ENCODE peak calls at places on chromosome 14, in seven cellular contexts. J, H, E, F, C, M and P are unnamed samples.

GRCh38 chr14:64114166-64114565 is 180.0 kb downstream of the ESR2 start:
- DNase-seq in F (peak), E (peak), M (no peak), J (no peak), C (peak), H (peak), P (no peak)

GRCh38 chr14:102262894-102263462 is 42.0 kb downstream of the MOK start:
- DNase-seq in F (peak), H (peak), C (no peak), M (no peak), J (no peak), E (peak), P (peak)

GRCh38 chr14:92988786-92989755 is 66.1 kb downstream of the CHGA start:
- DNase-seq in H (no peak), J (no peak), F (no peak), C (no peak), E (no peak), M (no peak), P (no peak)

GRCh38 chr14:106831322-106831720 is 1304.9 kb downstream of the TMEM121 start:
- DNase-seq in C (no peak), H (peak), F (no peak), J (no peak), E (no peak), M (no peak), P (no peak)

GRCh38 chr14:104732355-104732804 is 8.4 kb downstream of the ADSS1 start:
- DNase-seq in C (no peak), E (no peak), M (no peak), J (no peak), H (no peak), F (no peak), P (no peak)

GRCh38 chr14:91308337-91308736 is 63.8 kb upstream of the GPR68 start:
- DNase-seq in E (no peak), J (no peak), C (no peak), H (no peak), F (no peak), M (no peak), P (no peak)

GRCh38 chr14:22282429-22282828 is 306.6 kb downstream of the DAD1 start:
- DNase-seq in H (no peak), C (no peak), E (no peak), J (no peak), F (no peak), M (no peak), P (no peak)

GRCh38 chr14:104333903-104334811 is 195.8 kb downstream of the KIF26A start:
- DNase-seq in J (no peak), C (no peak), M (no peak), F (no peak), E (no peak), H (no peak), P (no peak)

GRCh38 chr14:102508410-102508773 is 1.2 kb downstream of the ANKRD9 start:
- DNase-seq in E (no peak), M (peak), F (no peak), J (no peak), H (no peak), C (no peak), P (no peak)

GRCh38 chr14:95340201-95340697 is 20.5 kb upstream of the CLMN start:
- DNase-seq in C (no peak), H (no peak), J (no peak), E (no peak), M (no peak), F (no peak), P (no peak)

GRCh38 chr14:75417674-75418073 is 10.1 kb upstream of the JDP2 start:
- DNase-seq in J (no peak), H (no peak), E (peak), C (peak), M (no peak), F (no peak), P (no peak)

GRCh38 chr14:60509438-60510253 is 700 bp downstream of the SIX6 start:
- DNase-seq in F (peak), M (no peak), H (peak), C (no peak), J (no peak), E (no peak), P (peak)

GRCh38 chr14:68094158-68094557 is 274.6 kb downstream of the RAD51B start:
- DNase-seq in E (no peak), M (no peak), F (no peak), C (no peak), J (no peak), H (no peak), P (no peak)

GRCh38 chr14:34498684-34499412 is 36.8 kb upstream of the SPTSSA start:
- DNase-seq in M (no peak), J (no peak), F (peak), C (peak), H (peak), E (peak), P (no peak)

GRCh38 chr14:64704743-64705405 is 650 bp downstream of the PLEKHG3 start:
- DNase-seq in J (no peak), E (peak), H (peak), F (no peak), M (no peak), C (peak), P (no peak)

GRCh38 chr14:81018245-81018644 is 62.8 kb downstream of the TSHR start:
- DNase-seq in H (no peak), J (no peak), C (no peak), E (no peak), F (no peak), M (no peak), P (no peak)

GRCh38 chr14:95260537-95261440 is 58.9 kb downstream of the CLMN start:
- DNase-seq in M (no peak), H (no peak), F (no peak), J (no peak), C (peak), E (peak), P (no peak)

GRCh38 chr14:55938249-55938791 is 179.9 kb upstream of the PELI2 start:
- DNase-seq in J (no peak), F (no peak), E (peak), H (no peak), C (no peak), M (no peak), P (no peak)

GRCh38 chr14:102829106-102829505 is 51.9 kb downstream of the TRAF3 start:
- DNase-seq in F (no peak), H (no peak), E (peak), J (no peak), M (no peak), C (peak), P (no peak)

GRCh38 chr14:43145361-43145760 is 1361.7 kb downstream of the FSCB start:
- DNase-seq in F (no peak), C (no peak), J (no peak), M (no peak), H (no peak), E (peak), P (no peak)

GRCh38 chr14:105092124-105092911 is 27.1 kb upstream of the GPR132 start:
- DNase-seq in J (no peak), C (peak), E (no peak), M (peak), F (peak), H (no peak), P (no peak)

GRCh38 chr14:77478796-77479195 is 19.8 kb downstream of the ISM2 start:
- DNase-seq in F (no peak), E (no peak), H (no peak), C (no peak), J (no peak), M (no peak), P (no peak)

GRCh38 chr14:63308723-63309317 is 9.9 kb downstream of the GPHB5 start:
- DNase-seq in C (no peak), J (peak), F (peak), E (peak), H (peak), M (peak), P (no peak)

GRCh38 chr14:75454963-75455546 is 27.2 kb downstream of the JDP2 start:
- DNase-seq in F (no peak), H (peak), M (no peak), C (peak), E (peak), J (no peak), P (no peak)

GRCh38 chr14:27528328-27528727 is 930.5 kb upstream of the NOVA1 start:
- DNase-seq in M (no peak), E (no peak), J (no peak), H (peak), F (no peak), C (peak), P (peak)

GRCh38 chr14:28676481-28676880 is 90.1 kb upstream of the FOXG1 start:
- DNase-seq in C (no peak), E (peak), J (no peak), M (no peak), F (no peak), H (peak), P (no peak)

GRCh38 chr14:23449314-23449713 is 13.9 kb upstream of the MYH7 start:
- DNase-seq in J (no peak), F (no peak), C (no peak), M (no peak), H (no peak), E (no peak), P (no peak)

GRCh38 chr14:86050072-86050683 is 520.2 kb downstream of the FLRT2 start:
- DNase-seq in F (no peak), C (no peak), J (no peak), M (no peak), H (no peak), E (no peak), P (no peak)

GRCh38 chr14:93976477-93977057 is at the start of gene ASB2:
- DNase-seq in E (peak), F (no peak), C (no peak), J (no peak), M (no peak), H (no peak), P (no peak)

GRCh38 chr14:36820111-36820709 is 158.6 kb downstream of the PAX9 start:
- DNase-seq in E (no peak), J (no peak), F (no peak), M (no peak), H (no peak), C (no peak), P (no peak)
- H2BK120ac ChIP-seq in E (no peak), J (no peak), F (no peak), M (no peak), H (no peak), C (no peak), P (no peak)

GRCh38 chr14:57897148-57897547 is 31.3 kb upstream of the SLC35F4 start:
- DNase-seq in E (no peak), C (no peak), H (no peak), J (no peak), F (no peak), M (no peak), P (no peak)

GRCh38 chr14:57898837-57899572 is 33.1 kb upstream of the SLC35F4 start:
- DNase-seq in F (no peak), M (no peak), C (no peak), H (no peak), E (no peak), J (no peak), P (no peak)
- H2BK120ac ChIP-seq in F (no peak), M (no peak), C (no peak), H (no peak), E (no peak), J (no peak), P (no peak)

DNA sequence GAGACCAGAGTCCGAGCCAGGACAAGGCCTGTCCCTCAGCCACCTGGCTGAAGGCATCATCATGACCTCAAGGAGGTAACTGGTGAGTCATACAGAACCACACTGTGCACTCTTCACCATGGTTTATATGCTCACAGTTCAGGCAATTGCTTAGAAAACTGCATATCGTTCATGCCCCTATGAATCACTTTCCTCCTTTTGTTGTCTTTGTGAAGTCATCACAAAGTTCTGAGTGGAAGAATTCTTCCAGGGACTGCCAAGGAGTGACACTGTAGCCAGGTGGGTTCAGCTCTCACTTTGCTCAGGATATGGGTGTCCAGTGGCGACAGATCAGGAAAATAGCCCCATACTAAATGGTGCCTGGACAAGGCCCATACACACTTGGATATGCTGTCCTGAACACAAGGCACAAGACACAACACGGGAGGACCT is 92.5 kb downstream of the DPF3 start:
- DNase-seq in C (peak), M (peak), J (no peak), H (no peak), E (peak), F (no peak), P (no peak)
- H2BK120ac ChIP-seq in C (no peak), M (no peak), J (no peak), H (no peak), E (peak), F (no peak), P (no peak)

GRCh38 chr14:74255281-74255680 is 16.0 kb downstream of the VSX2 start:
- DNase-seq in E (no peak), H (no peak), F (no peak), M (no peak), C (no peak), J (no peak), P (no peak)

GRCh38 chr14:74246561-74246960 is 7.3 kb downstream of the VSX2 start:
- DNase-seq in F (no peak), J (no peak), C (no peak), M (no peak), H (no peak), E (no peak), P (no peak)

GRCh38 chr14:74249433-74250375 is 10.5 kb downstream of the VSX2 start:
- DNase-seq in F (no peak), E (no peak), C (no peak), J (no peak), H (no peak), M (no peak), P (no peak)

GRCh38 chr14:74248036-74248435 is 8.8 kb downstream of the VSX2 start:
- DNase-seq in J (no peak), H (no peak), M (no peak), C (no peak), F (no peak), E (no peak), P (no peak)

DNA sequence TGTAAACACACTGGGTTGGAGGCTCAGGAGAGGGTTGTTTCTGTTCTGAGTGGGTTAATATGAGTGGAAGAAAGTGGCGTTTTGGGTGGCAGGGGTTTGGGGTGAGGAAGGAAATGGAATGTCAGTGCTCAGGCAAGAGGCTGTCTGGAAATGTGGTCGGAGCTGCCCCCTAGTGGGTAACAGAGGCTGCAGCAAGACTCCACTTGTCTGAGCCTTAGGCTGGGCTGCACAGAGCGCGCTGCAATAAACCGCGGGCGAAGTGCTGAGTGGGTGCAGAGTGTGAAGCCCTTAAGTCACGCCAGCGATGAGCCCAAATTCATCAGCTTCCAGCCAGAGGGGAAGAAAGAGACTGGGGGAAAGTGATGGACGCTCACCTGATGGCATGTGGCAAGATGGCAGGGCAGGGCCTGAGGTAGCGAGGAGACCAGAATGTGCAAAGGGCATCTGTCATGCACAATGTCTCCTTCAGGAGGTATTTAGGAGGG is 12.3 kb downstream of the VSX2 start:
- DNase-seq in H (peak), J (peak), M (peak), C (peak), F (peak), E (peak), P (no peak)
- H2BK120ac ChIP-seq in H (no peak), J (no peak), M (no peak), C (no peak), F (no peak), E (no peak), P (no peak)